ENCODE peak calls at places on chromosomes 12 and 14, in eight cellular contexts. A is activated T-helper 9 cell treated with anti-CD3 and anti-CD28 coated beads, Interleukin-2, amount 50 U/mL, for 16 hours; M is left kidney; V is osteocyte; H is Calu3; U is CD8-positive, alpha-beta memory T cell; J is NCI-H1417; K is globus pallidus. W is an unnamed sample.

GRCh38 chr12:11672833-11673232 is 23.4 kb downstream of the ETV6 start:
- DNase-seq in U (no peak), J (no peak), A (no peak), K (no peak), H (no peak), M (peak), V (no peak), W (no peak)

GRCh38 chr14:33282811-33283210 is 344.1 kb downstream of the NPAS3 start:
- DNase-seq in H (no peak), U (no peak), A (no peak), M (no peak), J (no peak), K (no peak), V (no peak), W (no peak)

GRCh38 chr14:98955741-98956070 is 316.3 kb downstream of the BCL11B start:
- DNase-seq in A (no peak), H (no peak), U (no peak), J (no peak), M (no peak), K (no peak), V (peak), W (no peak)

GRCh38 chr14:36663404-36664321 is 2.0 kb downstream of the PAX9 start:
- DNase-seq in K (no peak), A (no peak), V (no peak), U (no peak), M (peak), J (peak), H (no peak), W (no peak)

GRCh38 chr12:118581396-118581795 is 205.0 kb downstream of the SUDS3 start:
- DNase-seq in H (no peak), J (no peak), K (no peak), M (no peak), U (no peak), V (no peak), A (no peak), W (no peak)

GRCh38 chr14:92848941-92849340 is 54.8 kb downstream of the GOLGA5 start:
- DNase-seq in K (no peak), V (no peak), M (peak), U (no peak), A (no peak), J (peak), H (no peak), W (no peak)

GRCh38 chr12:131105736-131106356 is 152.1 kb downstream of the ADGRD1 start:
- DNase-seq in U (peak), H (no peak), J (no peak), A (peak), K (no peak), V (no peak), M (peak), W (no peak)

GRCh38 chr12:104520242-104520900 is 63.6 kb downstream of the CHST11 start:
- DNase-seq in J (peak), A (no peak), H (no peak), K (no peak), V (no peak), U (no peak), M (no peak), W (no peak)

GRCh38 chr14:100539319-100539645 is 47.9 kb downstream of the BEGAIN start:
- DNase-seq in K (no peak), M (no peak), H (no peak), J (no peak), A (no peak), U (no peak), V (no peak), W (no peak)

GRCh38 chr14:77099425-77100167 is 1.5 kb downstream of the CIPC start:
- DNase-seq in J (no peak), M (peak), V (no peak), K (peak), A (no peak), U (no peak), H (no peak), W (peak)

GRCh38 chr12:18646307-18646706 is 91.5 kb downstream of the PLCZ1 start:
- DNase-seq in V (no peak), J (no peak), H (peak), U (no peak), K (no peak), A (no peak), M (no peak), W (no peak)

GRCh38 chr14:104128981-104129380 is 9.4 kb upstream of the KIF26A start:
- DNase-seq in H (no peak), J (no peak), U (no peak), K (no peak), V (no peak), M (no peak), A (no peak), W (no peak)

GRCh38 chr12:53836119-53836655 is 84.4 kb upstream of the CISTR start:
- DNase-seq in M (no peak), U (no peak), A (no peak), V (no peak), J (no peak), K (no peak), H (no peak), W (no peak)

GRCh38 chr12:55717397-55718007 is 1.7 kb downstream of the BLOC1S1 start:
- DNase-seq in V (no peak), H (no peak), A (no peak), K (no peak), J (no peak), U (no peak), M (no peak), W (peak)

GRCh38 chr12:43551971-43552559 is at the start of gene ADAMTS20:
- DNase-seq in M (peak), J (peak), A (no peak), H (no peak), V (no peak), U (no peak), K (no peak), W (no peak)

W was measured in ELR.